ENCODE peak calls at places on chromosomes 3 and 15, in ten cellular contexts. One of them, this sample, is unnamed.

GRCh38 chr15:63094495-63094931 is 27.1 kb upstream of the LACTB start:
- DNase-seq in Peyer's patch: no peak
- DNase-seq in heart right ventricle: no peak
- DNase-seq in MM.1S: no peak
- DNase-seq in dorsolateral prefrontal cortex: no peak
- DNase-seq in AG04450: peak
- DNase-seq in IMR-90: peak
- DNase-seq in fibroblast of lung: peak
- DNase-seq in CD8-positive, alpha-beta T cell: no peak
- DNase-seq in fibroblast of the aortic adventitia: peak
- DNase-seq in this sample: peak

GRCh38 chr15:39804026-39804425 is 21.4 kb upstream of the FSIP1 start:
- DNase-seq in IMR-90: peak
- DNase-seq in dorsolateral prefrontal cortex: no peak
- DNase-seq in fibroblast of the aortic adventitia: peak
- DNase-seq in AG04450: no peak
- DNase-seq in CD8-positive, alpha-beta T cell: no peak
- DNase-seq in heart right ventricle: no peak
- DNase-seq in fibroblast of lung: peak
- DNase-seq in MM.1S: peak
- DNase-seq in Peyer's patch: no peak
- DNase-seq in this sample: peak

GRCh38 chr3:138694287-138695007 is 85.9 kb downstream of the FAIM start:
- DNase-seq in dorsolateral prefrontal cortex: no peak
- DNase-seq in Peyer's patch: no peak
- DNase-seq in heart right ventricle: no peak
- DNase-seq in AG04450: peak
- DNase-seq in MM.1S: no peak
- DNase-seq in fibroblast of the aortic adventitia: peak
- DNase-seq in CD8-positive, alpha-beta T cell: no peak
- DNase-seq in IMR-90: peak
- DNase-seq in fibroblast of lung: peak
- DNase-seq in this sample: peak

GRCh38 chr3:13891492-13892073 is 11.7 kb upstream of the WNT7A start:
- DNase-seq in fibroblast of the aortic adventitia: no peak
- DNase-seq in dorsolateral prefrontal cortex: no peak
- DNase-seq in fibroblast of lung: no peak
- DNase-seq in Peyer's patch: no peak
- DNase-seq in heart right ventricle: no peak
- DNase-seq in MM.1S: no peak
- DNase-seq in CD8-positive, alpha-beta T cell: no peak
- DNase-seq in IMR-90: no peak
- DNase-seq in AG04450: no peak
- DNase-seq in this sample: no peak

GRCh38 chr15:88139936-88140335 is 116.6 kb downstream of the NTRK3 start:
- DNase-seq in heart right ventricle: no peak
- DNase-seq in fibroblast of the aortic adventitia: peak
- DNase-seq in AG04450: no peak
- DNase-seq in IMR-90: no peak
- DNase-seq in Peyer's patch: no peak
- DNase-seq in CD8-positive, alpha-beta T cell: no peak
- DNase-seq in MM.1S: no peak
- DNase-seq in dorsolateral prefrontal cortex: no peak
- DNase-seq in fibroblast of lung: no peak
- DNase-seq in this sample: no peak

GRCh38 chr3:136380530-136380929 is 130.4 kb downstream of the PCCB start:
- DNase-seq in CD8-positive, alpha-beta T cell: no peak
- DNase-seq in MM.1S: no peak
- DNase-seq in dorsolateral prefrontal cortex: no peak
- DNase-seq in AG04450: no peak
- DNase-seq in fibroblast of lung: peak
- DNase-seq in Peyer's patch: no peak
- DNase-seq in heart right ventricle: no peak
- DNase-seq in fibroblast of the aortic adventitia: peak
- DNase-seq in IMR-90: peak
- DNase-seq in this sample: peak

GRCh38 chr3:48783304-48783703 is 64.4 kb downstream of the PRKAR2A start:
- DNase-seq in Peyer's patch: no peak
- DNase-seq in AG04450: no peak
- DNase-seq in fibroblast of the aortic adventitia: no peak
- DNase-seq in fibroblast of lung: no peak
- DNase-seq in IMR-90: no peak
- DNase-seq in heart right ventricle: no peak
- DNase-seq in CD8-positive, alpha-beta T cell: no peak
- DNase-seq in dorsolateral prefrontal cortex: no peak
- DNase-seq in MM.1S: no peak
- DNase-seq in this sample: no peak

GRCh38 chr3:14633819-14634424 is 17.6 kb upstream of the CCDC174 start:
- DNase-seq in heart right ventricle: peak
- DNase-seq in IMR-90: peak
- DNase-seq in dorsolateral prefrontal cortex: peak
- DNase-seq in CD8-positive, alpha-beta T cell: peak
- DNase-seq in fibroblast of the aortic adventitia: peak
- DNase-seq in Peyer's patch: peak
- DNase-seq in fibroblast of lung: peak
- DNase-seq in MM.1S: peak
- DNase-seq in AG04450: peak
- DNase-seq in this sample: peak

GRCh38 chr15:100124361-100124760 is 217.4 kb downstream of the ADAMTS17 start:
- DNase-seq in fibroblast of the aortic adventitia: no peak
- DNase-seq in Peyer's patch: no peak
- DNase-seq in heart right ventricle: no peak
- DNase-seq in fibroblast of lung: no peak
- DNase-seq in CD8-positive, alpha-beta T cell: no peak
- DNase-seq in AG04450: no peak
- DNase-seq in MM.1S: no peak
- DNase-seq in dorsolateral prefrontal cortex: no peak
- DNase-seq in IMR-90: no peak
- DNase-seq in this sample: no peak

GRCh38 chr15:50778089-50778488 is 12.6 kb upstream of the SPPL2A start:
- DNase-seq in IMR-90: no peak
- DNase-seq in Peyer's patch: peak
- DNase-seq in AG04450: no peak
- DNase-seq in fibroblast of the aortic adventitia: no peak
- DNase-seq in heart right ventricle: no peak
- DNase-seq in dorsolateral prefrontal cortex: no peak
- DNase-seq in MM.1S: no peak
- DNase-seq in CD8-positive, alpha-beta T cell: no peak
- DNase-seq in fibroblast of lung: no peak
- DNase-seq in this sample: no peak

GRCh38 chr3:135325726-135326245 is 530.7 kb downstream of the EPHB1 start:
- DNase-seq in fibroblast of lung: no peak
- DNase-seq in AG04450: no peak
- DNase-seq in Peyer's patch: no peak
- DNase-seq in IMR-90: no peak
- DNase-seq in dorsolateral prefrontal cortex: no peak
- DNase-seq in heart right ventricle: peak
- DNase-seq in fibroblast of the aortic adventitia: no peak
- DNase-seq in CD8-positive, alpha-beta T cell: no peak
- DNase-seq in MM.1S: no peak
- DNase-seq in this sample: no peak

GRCh38 chr3:149342413-149343340 is 9.2 kb upstream of the TM4SF18 start:
- DNase-seq in fibroblast of lung: peak
- DNase-seq in CD8-positive, alpha-beta T cell: no peak
- DNase-seq in Peyer's patch: no peak
- DNase-seq in AG04450: peak
- DNase-seq in IMR-90: peak
- DNase-seq in heart right ventricle: no peak
- DNase-seq in fibroblast of the aortic adventitia: peak
- DNase-seq in dorsolateral prefrontal cortex: no peak
- DNase-seq in MM.1S: no peak
- DNase-seq in this sample: peak

GRCh38 chr15:45185903-45186770 is 1.6 kb downstream of the SHF start:
- DNase-seq in CD8-positive, alpha-beta T cell: no peak
- DNase-seq in AG04450: no peak
- DNase-seq in fibroblast of the aortic adventitia: no peak
- DNase-seq in heart right ventricle: no peak
- DNase-seq in IMR-90: peak
- DNase-seq in dorsolateral prefrontal cortex: no peak
- DNase-seq in Peyer's patch: no peak
- DNase-seq in fibroblast of lung: no peak
- DNase-seq in MM.1S: no peak
- DNase-seq in this sample: no peak

GRCh38 chr15:53739651-53740050 is 19.8 kb downstream of the WDR72 start:
- DNase-seq in IMR-90: no peak
- DNase-seq in fibroblast of lung: no peak
- DNase-seq in dorsolateral prefrontal cortex: no peak
- DNase-seq in Peyer's patch: no peak
- DNase-seq in heart right ventricle: no peak
- DNase-seq in MM.1S: no peak
- DNase-seq in CD8-positive, alpha-beta T cell: no peak
- DNase-seq in fibroblast of the aortic adventitia: no peak
- DNase-seq in AG04450: no peak
- DNase-seq in this sample: no peak
- H3K4me3 ChIP-seq in IMR-90: no peak
- H3K4me3 ChIP-seq in fibroblast of lung: no peak
- H3K4me3 ChIP-seq in dorsolateral prefrontal cortex: no peak
- H3K4me3 ChIP-seq in Peyer's patch: no peak
- H3K4me3 ChIP-seq in heart right ventricle: no peak
- H3K4me3 ChIP-seq in MM.1S: no peak
- H3K4me3 ChIP-seq in CD8-positive, alpha-beta T cell: no peak
- H3K4me3 ChIP-seq in fibroblast of the aortic adventitia: no peak
- H3K4me3 ChIP-seq in AG04450: no peak
- H3K4me3 ChIP-seq in this sample: no peak

GRCh38 chr3:102057781-102058421 is 208.6 kb downstream of the NFKBIZ start:
- DNase-seq in fibroblast of lung: no peak
- DNase-seq in IMR-90: no peak
- DNase-seq in heart right ventricle: no peak
- DNase-seq in Peyer's patch: no peak
- DNase-seq in fibroblast of the aortic adventitia: no peak
- DNase-seq in MM.1S: peak
- DNase-seq in dorsolateral prefrontal cortex: no peak
- DNase-seq in AG04450: no peak
- DNase-seq in CD8-positive, alpha-beta T cell: peak
- DNase-seq in this sample: no peak

GRCh38 chr3:102063572-102063971 is 214.3 kb downstream of the NFKBIZ start:
- DNase-seq in dorsolateral prefrontal cortex: no peak
- DNase-seq in MM.1S: no peak
- DNase-seq in fibroblast of lung: no peak
- DNase-seq in heart right ventricle: no peak
- DNase-seq in AG04450: no peak
- DNase-seq in fibroblast of the aortic adventitia: no peak
- DNase-seq in CD8-positive, alpha-beta T cell: no peak
- DNase-seq in IMR-90: no peak
- DNase-seq in Peyer's patch: no peak
- DNase-seq in this sample: no peak

GRCh38 chr3:102059145-102059943 is 210.0 kb downstream of the NFKBIZ start:
- DNase-seq in dorsolateral prefrontal cortex: no peak
- DNase-seq in CD8-positive, alpha-beta T cell: no peak
- DNase-seq in fibroblast of the aortic adventitia: no peak
- DNase-seq in Peyer's patch: peak
- DNase-seq in AG04450: no peak
- DNase-seq in fibroblast of lung: no peak
- DNase-seq in MM.1S: peak
- DNase-seq in IMR-90: no peak
- DNase-seq in heart right ventricle: no peak
- DNase-seq in this sample: no peak

GRCh38 chr3:102066470-102066869 is 217.2 kb downstream of the NFKBIZ start:
- DNase-seq in fibroblast of the aortic adventitia: no peak
- DNase-seq in heart right ventricle: no peak
- DNase-seq in dorsolateral prefrontal cortex: no peak
- DNase-seq in CD8-positive, alpha-beta T cell: no peak
- DNase-seq in IMR-90: no peak
- DNase-seq in fibroblast of lung: no peak
- DNase-seq in MM.1S: no peak
- DNase-seq in Peyer's patch: no peak
- DNase-seq in AG04450: no peak
- DNase-seq in this sample: no peak

GRCh38 chr3:102060814-102061213 is 211.5 kb downstream of the NFKBIZ start:
- DNase-seq in MM.1S: peak
- DNase-seq in heart right ventricle: no peak
- DNase-seq in AG04450: no peak
- DNase-seq in CD8-positive, alpha-beta T cell: no peak
- DNase-seq in fibroblast of the aortic adventitia: no peak
- DNase-seq in fibroblast of lung: no peak
- DNase-seq in Peyer's patch: peak
- DNase-seq in dorsolateral prefrontal cortex: no peak
- DNase-seq in IMR-90: peak
- DNase-seq in this sample: peak
- TF ChIP-seq CTCF in MM.1S: no peak
- TF ChIP-seq CTCF in heart right ventricle: no peak
- TF ChIP-seq CTCF in AG04450: no peak
- TF ChIP-seq CTCF in CD8-positive, alpha-beta T cell: no peak
- TF ChIP-seq CTCF in fibroblast of the aortic adventitia: no peak
- TF ChIP-seq CTCF in fibroblast of lung: no peak
- TF ChIP-seq CTCF in Peyer's patch: no peak
- TF ChIP-seq CTCF in dorsolateral prefrontal cortex: no peak
- TF ChIP-seq CTCF in IMR-90: no peak
- TF ChIP-seq CTCF in this sample: no peak

GRCh38 chr3:63934484-63934883 is 22.3 kb upstream of the SCAANT1 start:
- DNase-seq in MM.1S: no peak
- DNase-seq in fibroblast of the aortic adventitia: no peak
- DNase-seq in IMR-90: no peak
- DNase-seq in CD8-positive, alpha-beta T cell: no peak
- DNase-seq in fibroblast of lung: no peak
- DNase-seq in dorsolateral prefrontal cortex: no peak
- DNase-seq in AG04450: no peak
- DNase-seq in Peyer's patch: no peak
- DNase-seq in heart right ventricle: no peak
- DNase-seq in this sample: no peak
- H3K4me3 ChIP-seq in MM.1S: no peak
- H3K4me3 ChIP-seq in fibroblast of the aortic adventitia: no peak
- H3K4me3 ChIP-seq in IMR-90: no peak
- H3K4me3 ChIP-seq in CD8-positive, alpha-beta T cell: no peak
- H3K4me3 ChIP-seq in fibroblast of lung: no peak
- H3K4me3 ChIP-seq in dorsolateral prefrontal cortex: no peak
- H3K4me3 ChIP-seq in AG04450: no peak
- H3K4me3 ChIP-seq in Peyer's patch: no peak
- H3K4me3 ChIP-seq in heart right ventricle: no peak
- H3K4me3 ChIP-seq in this sample: no peak

GRCh38 chr15:74442063-74442462 is 8.3 kb upstream of the SEMA7A start:
- DNase-seq in fibroblast of the aortic adventitia: no peak
- DNase-seq in MM.1S: no peak
- DNase-seq in AG04450: no peak
- DNase-seq in dorsolateral prefrontal cortex: no peak
- DNase-seq in Peyer's patch: peak
- DNase-seq in IMR-90: no peak
- DNase-seq in fibroblast of lung: no peak
- DNase-seq in CD8-positive, alpha-beta T cell: no peak
- DNase-seq in heart right ventricle: no peak
- DNase-seq in this sample: no peak

GRCh38 chr15:74442604-74443003 is 8.8 kb upstream of the SEMA7A start:
- DNase-seq in fibroblast of lung: no peak
- DNase-seq in CD8-positive, alpha-beta T cell: no peak
- DNase-seq in heart right ventricle: no peak
- DNase-seq in fibroblast of the aortic adventitia: no peak
- DNase-seq in AG04450: no peak
- DNase-seq in dorsolateral prefrontal cortex: no peak
- DNase-seq in Peyer's patch: peak
- DNase-seq in IMR-90: no peak
- DNase-seq in MM.1S: no peak
- DNase-seq in this sample: no peak

GRCh38 chr15:74443100-74443909 is 9.5 kb upstream of the SEMA7A start:
- DNase-seq in fibroblast of the aortic adventitia: peak
- DNase-seq in MM.1S: no peak
- DNase-seq in CD8-positive, alpha-beta T cell: no peak
- DNase-seq in AG04450: no peak
- DNase-seq in Peyer's patch: peak
- DNase-seq in dorsolateral prefrontal cortex: no peak
- DNase-seq in heart right ventricle: no peak
- DNase-seq in IMR-90: peak
- DNase-seq in fibroblast of lung: no peak
- DNase-seq in this sample: peak

GRCh38 chr15:74438696-74439316 is 5.0 kb upstream of the SEMA7A start:
- DNase-seq in dorsolateral prefrontal cortex: peak
- DNase-seq in Peyer's patch: peak
- DNase-seq in AG04450: peak
- DNase-seq in IMR-90: peak
- DNase-seq in MM.1S: peak
- DNase-seq in CD8-positive, alpha-beta T cell: peak
- DNase-seq in heart right ventricle: peak
- DNase-seq in fibroblast of the aortic adventitia: peak
- DNase-seq in fibroblast of lung: peak
- DNase-seq in this sample: peak

GRCh38 chr15:74441248-74441939 is 7.6 kb upstream of the SEMA7A start:
- DNase-seq in AG04450: no peak
- DNase-seq in Peyer's patch: peak
- DNase-seq in IMR-90: no peak
- DNase-seq in dorsolateral prefrontal cortex: no peak
- DNase-seq in CD8-positive, alpha-beta T cell: no peak
- DNase-seq in MM.1S: no peak
- DNase-seq in fibroblast of the aortic adventitia: no peak
- DNase-seq in fibroblast of lung: no peak
- DNase-seq in heart right ventricle: no peak
- DNase-seq in this sample: no peak
- TF ChIP-seq CTCF in AG04450: no peak
- TF ChIP-seq CTCF in Peyer's patch: no peak
- TF ChIP-seq CTCF in IMR-90: no peak
- TF ChIP-seq CTCF in dorsolateral prefrontal cortex: no peak
- TF ChIP-seq CTCF in CD8-positive, alpha-beta T cell: no peak
- TF ChIP-seq CTCF in MM.1S: no peak
- TF ChIP-seq CTCF in fibroblast of the aortic adventitia: no peak
- TF ChIP-seq CTCF in fibroblast of lung: no peak
- TF ChIP-seq CTCF in heart right ventricle: no peak
- TF ChIP-seq CTCF in this sample: no peak

This sample was measured in cardiac fibroblast.